ENCODE peak calls at places on chromosomes 16 and 17, in five cellular contexts. O is neuronal stem cell, D is H9, J is H1, X is mesenchymal stem cell. L is an unnamed sample. For H3K27me3 and H3K4me1, the result is how much of the 10 kb centered on the place peaks cover.

GRCh38 chr16:11133344-11133921 is 122.6 kb downstream of the SOCS1 start:
- DNase-seq in D (peak), X (peak), O (no peak), J (no peak), L (peak)

GRCh38 chr16:12874135-12874534 is 27.3 kb upstream of the SHISA9 start:
- DNase-seq in X (no peak), D (no peak), J (no peak), O (no peak), L (no peak)

GRCh38 chr17:50817142-50817751 is 18.1 kb upstream of the WFIKKN2 start:
- DNase-seq in O (no peak), D (peak), X (peak), J (peak), L (no peak)

GRCh38 chr17:39094607-39095308 is 56.7 kb downstream of the PLXDC1 start:
- DNase-seq in O (no peak), J (no peak), D (no peak), X (no peak), L (no peak)

GRCh38 chr17:41810659-41811548 is 845 bp downstream of the P3H4 start:
- DNase-seq in D (peak), X (peak), O (no peak), J (no peak), L (no peak)

GRCh38 chr16:86892509-86892908 is 314.2 kb downstream of the FOXL1 start:
- DNase-seq in D (no peak), J (no peak), X (no peak), O (no peak), L (no peak)

GRCh38 chr16:75188832-75189477 is 18.0 kb downstream of the CTRB2 start:
- DNase-seq in D (no peak), J (no peak), O (no peak), X (no peak), L (peak)

GRCh38 chr17:42436401-42436800 is 13.3 kb upstream of the CAVIN1 start:
- DNase-seq in J (no peak), X (peak), D (no peak), O (no peak), L (no peak)

GRCh38 chr17:46191332-46192210 is 1.7 kb downstream of the KANSL1 start:
- DNase-seq in O (peak), J (no peak), X (peak), D (peak), L (peak)

GRCh38 chr17:50027639-50028206 is 28.2 kb upstream of the ITGA3 start:
- DNase-seq in X (peak), J (no peak), D (peak), O (no peak), L (no peak)

GRCh38 chr16:74984194-74984669 is 691 bp downstream of the WDR59 start:
- DNase-seq in D (no peak), X (peak), O (no peak), J (no peak), L (peak)

GRCh38 chr16:66121466-66121865 is 245.0 kb upstream of the CDH5 start:
- DNase-seq in J (no peak), X (peak), O (no peak), D (no peak), L (no peak)

GRCh38 chr16:62068747-62069146 is 32.5 kb upstream of the CDH8 start:
- DNase-seq in J (no peak), X (no peak), O (no peak), D (peak), L (peak)

GRCh38 chr17:81388612-81389367 is 6.5 kb upstream of the BAHCC1 start:
- DNase-seq in O (no peak), D (peak), J (peak), X (peak), L (no peak)

GRCh38 chr16:19330801-19331484 is 45.4 kb downstream of the CLEC19A start:
- DNase-seq in D (peak), X (peak), O (no peak), J (no peak), L (peak)

GRCh38 chr17:74089869-74090464 is 113.5 kb upstream of the RPL38 start:
- DNase-seq in X (peak), O (peak), J (peak), D (peak), L (no peak)

GRCh38 chr17:45022655-45023339 is 28.6 kb downstream of the DCAKD start:
- DNase-seq in D (no peak), O (no peak), J (no peak), X (no peak), L (no peak)

GRCh38 chr16:11303405-11304138 is 22.4 kb upstream of the PRM1 start:
- DNase-seq in J (no peak), O (no peak), D (no peak), X (peak), L (peak)

GRCh38 chr17:75402038-75402437 is 3.4 kb downstream of the GRB2 start:
- DNase-seq in J (no peak), X (no peak), O (no peak), D (no peak), L (no peak)

GRCh38 chr17:41645371-41646063 is 21.1 kb upstream of the KRT17 start:
- DNase-seq in X (peak), O (no peak), J (no peak), D (no peak), L (peak)

GRCh38 chr16:25014500-25015147 is 545 bp downstream of the ARHGAP17 start:
- DNase-seq in D (peak), J (peak), O (peak), X (peak), L (peak)

GRCh38 chr17:28491286-28491685 is 14.9 kb upstream of the FOXN1 start:
- DNase-seq in D (no peak), O (no peak), J (no peak), X (no peak), L (no peak)

GRCh38 chr17:50693041-50693682 is 14.6 kb downstream of the ANKRD40 start:
- DNase-seq in O (no peak), X (no peak), D (no peak), J (no peak), L (no peak)

GRCh38 chr17:75478508-75478907 is 22.1 kb downstream of the TMEM94 start:
- DNase-seq in X (no peak), O (peak), D (peak), J (no peak), L (no peak)

GRCh38 chr17:5785867-5786509 is 201.7 kb upstream of the NLRP1 start:
- DNase-seq in D (no peak), X (peak), J (no peak), O (no peak), L (peak)

GRCh38 chr17:7216242-7217112 is 3.2 kb downstream of the DLG4 start:
- DNase-seq in D (no peak), X (no peak), J (no peak), O (no peak), L (no peak)

GRCh38 chr17:13429201-13429600 is 172.5 kb downstream of the HS3ST3A1 start:
- DNase-seq in X (peak), O (no peak), J (no peak), D (no peak), L (peak)
- H2BK12ac ChIP-seq in X (no peak), O (no peak), J (no peak), D (no peak), L (no peak)

GRCh38 chr16:52547001-52547833 is at the start of gene TOX3:
- DNase-seq in D (peak), X (no peak), O (no peak), J (peak), L (no peak)
- H3K27me3 ChIP-seq in D (under half), X (half or more), O (under half), J (under half), L (under half)

GRCh38 chr17:1568950-1569810 is 6.6 kb upstream of the PITPNA start:
- DNase-seq in X (no peak), J (no peak), D (peak), O (no peak), L (no peak)

GRCh38 chr17:1573932-1574696 is 11.5 kb upstream of the PITPNA start:
- DNase-seq in O (peak), J (peak), D (peak), X (peak), L (peak)

GRCh38 chr17:1576500-1576899 is 13.9 kb upstream of the PITPNA start:
- DNase-seq in D (no peak), J (no peak), O (no peak), X (no peak), L (no peak)

GRCh38 chr17:1574697-1575471 is 12.3 kb upstream of the PITPNA start:
- DNase-seq in D (peak), J (peak), O (no peak), X (no peak), L (peak)

GRCh38 chr17:1571362-1571746 is 8.8 kb upstream of the PITPNA start:
- DNase-seq in D (no peak), J (no peak), O (no peak), X (no peak), L (no peak)
- H3K4me1 ChIP-seq in D (under half), J (under half), O (under half), X (under half), L (under half)

DNA sequence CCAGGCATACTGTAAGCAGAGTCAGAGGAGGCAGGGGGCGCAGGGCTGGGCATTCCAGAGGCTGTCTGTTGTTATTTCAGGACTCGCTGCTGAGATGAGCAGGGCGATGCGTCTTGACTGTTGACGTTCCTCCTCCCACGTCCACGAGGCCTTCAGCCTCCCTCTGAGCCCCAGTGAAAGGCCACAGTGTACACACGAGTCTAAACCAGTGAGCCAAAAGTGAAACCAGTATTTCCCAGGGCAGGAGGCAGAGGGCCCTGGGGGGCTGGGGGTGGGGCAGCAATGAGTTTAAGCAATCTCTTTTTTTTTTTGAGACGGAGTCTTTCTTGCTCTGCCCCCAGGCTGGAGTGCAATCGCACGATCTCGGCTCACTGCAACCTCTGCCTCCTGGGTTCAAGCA is 21.5 kb downstream of the SMTNL2 start:
- DNase-seq in D (no peak), O (no peak), J (no peak), X (peak), L (peak)
- H2BK12ac ChIP-seq in D (no peak), O (no peak), J (peak), X (no peak), L (no peak)

DNA sequence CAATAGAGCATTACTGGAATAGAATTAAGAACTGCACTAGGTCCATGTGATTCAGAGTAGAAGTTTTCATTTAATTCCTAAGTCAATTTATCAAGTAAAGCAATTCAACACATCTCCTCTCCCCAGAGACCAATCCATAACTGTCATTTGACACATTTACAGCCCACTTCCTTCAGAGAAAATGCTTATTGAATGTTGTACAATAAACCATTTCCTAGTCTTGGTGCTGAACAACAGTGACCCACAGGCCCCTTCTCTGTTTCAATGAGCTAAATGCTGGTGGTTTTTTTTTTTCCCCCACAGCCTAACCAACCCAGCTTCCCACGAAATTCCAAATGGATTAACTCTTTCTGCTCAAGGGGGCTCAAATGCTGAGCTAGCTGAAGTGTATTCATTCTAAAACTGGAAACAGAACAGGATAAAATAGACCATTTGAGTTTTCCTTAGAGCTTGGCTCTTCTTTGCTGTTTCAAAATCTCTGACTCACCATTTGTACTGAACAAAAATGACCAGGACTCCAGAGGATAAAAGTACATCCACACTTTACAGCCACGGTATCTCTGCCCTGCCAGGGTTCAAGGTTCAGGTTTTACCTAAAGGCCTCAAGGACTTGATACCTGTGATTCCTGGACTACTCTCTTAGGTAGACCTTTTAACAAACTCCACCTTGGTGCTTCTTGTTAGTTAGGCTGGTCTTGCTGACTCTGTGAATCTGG is 62.3 kb downstream of the TMEM100 start:
- DNase-seq in O (no peak), D (no peak), J (no peak), X (peak), L (no peak)
- H3K27me3 ChIP-seq in O (under half), D (under half), J (under half), X (under half), L (under half)

GRCh38 chr17:78276098-78276497 is 44.7 kb downstream of the TMEM235 start:
- DNase-seq in D (no peak), X (no peak), O (no peak), J (no peak), L (no peak)

GRCh38 chr17:78278139-78278741 is 46.8 kb downstream of the TMEM235 start:
- DNase-seq in J (no peak), O (no peak), X (no peak), D (peak), L (no peak)

GRCh38 chr17:78273813-78274212 is 42.4 kb downstream of the TMEM235 start:
- DNase-seq in D (no peak), X (no peak), O (no peak), J (no peak), L (no peak)

GRCh38 chr17:78275355-78275754 is 43.9 kb downstream of the TMEM235 start:
- DNase-seq in J (no peak), D (no peak), O (no peak), X (no peak), L (no peak)

GRCh38 chr17:78276499-78276898 is 45.1 kb downstream of the TMEM235 start:
- DNase-seq in X (no peak), J (no peak), D (no peak), O (no peak), L (no peak)
- H3K4me1 ChIP-seq in X (under half), J (under half), D (under half), O (under half), L (under half)

GRCh38 chr17:62067165-62068145 is 2.4 kb upstream of the MED13 start:
- DNase-seq in J (no peak), X (no peak), D (peak), O (no peak), L (no peak)
- H2BK12ac ChIP-seq in J (no peak), X (no peak), D (no peak), O (no peak), L (no peak)